ENCODE peak calls at places on chromosome 5, in seven cellular contexts. T is stomach; L is DND-41; A is left ventricle myocardium inferior; I is psoas muscle; F is IMR-90; D is CD8-positive, alpha-beta T cell. V is an unnamed sample.

GRCh38 chr5:108983456-108984092 is 235.9 kb downstream of the FER start:
- DNase-seq in L (no peak), D (no peak), I (no peak), A (no peak), T (no peak), F (peak; percentile 71), V (no peak)

GRCh38 chr5:7094626-7095025 is 301.3 kb upstream of the ADCY2 start:
- DNase-seq in A (no peak), F (no peak), T (no peak), D (no peak), L (peak; percentile 53), I (no peak), V (no peak)

GRCh38 chr5:78204241-78204640 is 90.3 kb downstream of the AP3B1 start:
- DNase-seq in A (no peak), F (no peak), T (no peak), L (no peak), I (no peak), D (no peak), V (no peak)

GRCh38 chr5:179953934-179954833 is 46.5 kb upstream of the TBC1D9B start:
- DNase-seq in F (peak; percentile 42), I (no peak), A (no peak), T (no peak), D (no peak), L (no peak), V (no peak)

GRCh38 chr5:32684261-32684660 is 26.9 kb upstream of the NPR3 start:
- DNase-seq in F (no peak), I (no peak), D (no peak), T (no peak), A (no peak), L (no peak), V (no peak)

GRCh38 chr5:73490088-73490487 is 8.2 kb upstream of the BTF3 start:
- DNase-seq in L (no peak), F (no peak), D (no peak), T (no peak), I (no peak), A (no peak), V (no peak)

GRCh38 chr5:114702731-114703130 is 340.9 kb downstream of the KCNN2 start:
- DNase-seq in F (no peak), D (no peak), I (no peak), T (no peak), L (no peak), A (no peak), V (no peak)

GRCh38 chr5:138438724-138439536 is at the start of gene REEP2:
- DNase-seq in A (peak; percentile 37), T (peak; percentile 55), F (peak; percentile 47), D (peak; percentile 61), L (peak; percentile 73), I (peak; percentile 71), V (peak; percentile 72)

GRCh38 chr5:138064526-138064925 is 19.3 kb upstream of the WNT8A start:
- DNase-seq in T (no peak), A (no peak), I (no peak), F (no peak), D (no peak), L (no peak), V (no peak)

GRCh38 chr5:155822177-155822576 is 504.8 kb upstream of the SGCD start:
- DNase-seq in F (no peak), T (no peak), I (no peak), D (no peak), L (no peak), A (no peak), V (no peak)

GRCh38 chr5:157607371-157608161 is 32.0 kb upstream of the ADAM19 start:
- DNase-seq in L (peak; percentile 89), F (peak; percentile 85), D (peak; percentile 63), A (no peak), I (no peak), T (no peak), V (no peak)

GRCh38 chr5:178113841-178114324 is 551 bp downstream of the N4BP3 start:
- DNase-seq in I (no peak), A (no peak), L (no peak), F (no peak), D (no peak), T (no peak), V (no peak)

GRCh38 chr5:141757402-141757801 is 75.4 kb upstream of the ARAP3 start:
- DNase-seq in D (no peak), T (peak; percentile 47), L (no peak), A (no peak), F (peak; percentile 41), I (no peak), V (no peak)

GRCh38 chr5:29963956-29964355 is 1229.5 kb upstream of the CDH6 start:
- DNase-seq in A (no peak), L (no peak), F (no peak), D (no peak), T (no peak), I (no peak), V (no peak)

GRCh38 chr5:63822633-63823032 is 139.6 kb downstream of the HTR1A start:
- DNase-seq in D (no peak), A (no peak), T (no peak), L (no peak), F (no peak), I (no peak), V (no peak)

GRCh38 chr5:131379723-131380122 is 115.9 kb downstream of the CDC42SE2 start:
- DNase-seq in D (peak; percentile 75), A (no peak), F (peak; percentile 79), L (peak; percentile 48), I (no peak), T (no peak), V (no peak)

GRCh38 chr5:42836070-42836769 is 24.5 kb upstream of the SELENOP start:
- DNase-seq in L (no peak), F (no peak), I (peak; percentile 48), T (no peak), A (no peak), D (no peak), V (no peak)

GRCh38 chr5:142432961-142433360 is 108.1 kb upstream of the SPRY4 start:
- DNase-seq in D (peak; percentile 63), I (no peak), L (peak; percentile 91), A (no peak), T (no peak), F (no peak), V (no peak)

GRCh38 chr5:75727931-75728330 is 10.7 kb upstream of the POC5 start:
- DNase-seq in L (no peak), I (no peak), F (no peak), A (no peak), D (no peak), T (no peak), V (no peak)

GRCh38 chr5:137190031-137190430 is 309.1 kb downstream of the SPOCK1 start:
- DNase-seq in L (no peak), F (no peak), T (no peak), A (no peak), D (no peak), I (no peak), V (no peak)

GRCh38 chr5:38780950-38781349 is 64.9 kb upstream of the OSMR start:
- DNase-seq in F (peak; percentile 66), D (no peak), T (peak; percentile 53), A (peak; percentile 50), L (no peak), I (peak; percentile 68), V (peak; percentile 51)

GRCh38 chr5:102863058-102863457 is 108.0 kb downstream of the PAM start:
- DNase-seq in L (no peak), T (no peak), F (no peak), D (no peak), A (no peak), I (no peak), V (no peak)

GRCh38 chr5:121630402-121630801 is 221.3 kb upstream of the FTMT start:
- DNase-seq in I (no peak), D (no peak), A (no peak), F (peak; percentile 0), T (no peak), L (no peak), V (no peak)

GRCh38 chr5:148457183-148457620 is 73.4 kb downstream of the FBXO38 start:
- DNase-seq in F (no peak), D (no peak), L (peak; percentile 29), A (no peak), I (no peak), T (no peak), V (no peak)

GRCh38 chr5:43555895-43556606 is 826 bp downstream of the PAIP1 start:
- DNase-seq in L (peak; percentile 72), D (no peak), A (peak; percentile 57), I (peak; percentile 78), F (peak; percentile 16), T (peak; percentile 46), V (peak; percentile 79)

GRCh38 chr5:102666164-102666951 is 88.7 kb upstream of the PAM start:
- DNase-seq in D (no peak), A (no peak), I (no peak), T (no peak), F (no peak), L (no peak), V (peak; percentile 35)

GRCh38 chr5:120684213-120684612 is 220.1 kb downstream of the PRR16 start:
- DNase-seq in D (no peak), T (no peak), I (no peak), A (no peak), L (no peak), F (peak; percentile 33), V (no peak)

GRCh38 chr5:67081259-67081658 is 115.3 kb downstream of the CD180 start:
- DNase-seq in F (no peak), I (no peak), T (no peak), L (no peak), A (no peak), D (no peak), V (no peak)
- H3K4me3 ChIP-seq in F (no peak overlapping the region), I (no peak overlapping the region), T (no peak overlapping the region), L (no peak overlapping the region), A (no peak overlapping the region), D (no peak overlapping the region), V (no peak overlapping the region)

GRCh38 chr5:127571732-127572131 is 54.3 kb downstream of the PRRC1 start:
- DNase-seq in A (no peak), T (no peak), L (no peak), D (no peak), F (no peak), I (no peak), V (no peak)
- H3K4me3 ChIP-seq in A (no peak overlapping the region), T (no peak overlapping the region), L (no peak overlapping the region), D (no peak overlapping the region), F (no peak overlapping the region), I (no peak overlapping the region), V (no peak overlapping the region)

GRCh38 chr5:14193496-14193895 is 50.4 kb downstream of the TRIO start:
- DNase-seq in I (no peak), F (no peak), T (no peak), A (no peak), D (no peak), L (no peak), V (no peak)
- H3K4me3 ChIP-seq in I (no peak overlapping the region), F (no peak overlapping the region), T (no peak overlapping the region), A (no peak overlapping the region), D (no peak overlapping the region), L (no peak overlapping the region), V (no peak overlapping the region)

DNA sequence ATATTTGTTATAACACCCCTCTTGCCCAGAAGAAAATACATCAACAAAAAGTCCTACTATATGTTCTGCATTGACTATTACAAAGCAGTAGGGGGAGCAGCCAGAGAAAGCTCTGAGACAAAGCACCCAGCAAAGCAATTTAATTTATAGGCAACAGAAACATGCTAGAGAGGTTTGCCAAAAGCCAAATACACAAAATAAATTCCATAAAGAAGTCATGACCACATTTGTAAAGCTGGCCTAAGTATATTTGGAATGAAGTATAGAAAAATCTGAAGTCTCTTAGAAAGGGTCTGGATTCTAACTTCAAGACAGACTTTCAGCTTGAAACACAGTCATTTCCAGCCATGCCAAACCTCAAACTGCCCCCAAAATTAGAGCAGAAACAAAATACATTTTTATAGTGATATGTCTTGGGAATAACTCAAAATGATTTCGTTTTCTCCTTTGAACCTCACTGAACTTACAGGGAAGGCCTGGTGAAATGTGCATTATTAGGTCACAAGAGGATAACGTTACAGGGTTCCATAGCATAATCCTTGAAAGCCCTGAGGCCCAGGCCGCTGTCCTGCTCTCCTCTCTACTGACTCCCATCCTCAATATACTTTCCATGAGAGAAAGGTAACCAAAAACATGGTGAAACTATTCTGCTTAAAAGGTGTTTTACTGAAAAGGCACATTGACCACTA is 451.8 kb downstream of the RAB3C start:
- DNase-seq in D (no peak), T (no peak), A (no peak), F (peak; percentile 77), I (no peak), L (no peak), V (no peak)
- H3K4me3 ChIP-seq in D (peak overlapping the region; percentile 5), T (no peak overlapping the region), A (peak overlapping the region; percentile 3), F (peak overlapping the region; percentile 13), I (peak overlapping the region; percentile 87), L (no peak overlapping the region), V (no peak overlapping the region)